ENCODE peak calls at places on chromosomes 7 and 10, in seven cellular contexts. B is naive thymus-derived CD4-positive, alpha-beta T cell; O is CD4-positive, CD25-positive, alpha-beta regulatory T cell; N is GM23248; K is mammary epithelial cell; J is fibroblast of mammary gland; Y is aorta. F is an unnamed sample.

GRCh38 chr10:79438021-79438698 is 7.3 kb downstream of the ZCCHC24 start:
- DNase-seq in Y (no peak), N (peak), J (peak), O (no peak), K (no peak), B (no peak), F (no peak)

GRCh38 chr7:131292141-131292905 is 35.4 kb upstream of the MKLN1 start:
- DNase-seq in N (peak), Y (no peak), J (peak), K (no peak), O (no peak), B (no peak), F (no peak)

GRCh38 chr7:67825356-67825755 is 828.7 kb downstream of the TYW1 start:
- DNase-seq in K (no peak), J (no peak), N (no peak), B (no peak), Y (no peak), O (no peak), F (no peak)

GRCh38 chr10:667096-667495 is 22.4 kb downstream of the DIP2C start:
- DNase-seq in K (no peak), Y (no peak), J (no peak), N (no peak), O (no peak), B (no peak), F (no peak)

GRCh38 chr7:146375155-146375554 is 258.6 kb downstream of the CNTNAP2 start:
- DNase-seq in Y (no peak), O (no peak), N (no peak), K (no peak), B (no peak), J (no peak), F (no peak)

GRCh38 chr10:4763960-4764428 is 62.0 kb upstream of the AKR1E2 start:
- DNase-seq in B (no peak), O (no peak), Y (no peak), K (peak), N (peak), J (peak), F (peak)

GRCh38 chr10:121338206-121338991 is 259.8 kb downstream of the FGFR2 start:
- DNase-seq in J (no peak), O (no peak), K (no peak), B (no peak), Y (no peak), N (no peak), F (no peak)

GRCh38 chr10:77118603-77119282 is 518.9 kb downstream of the KCNMA1 start:
- DNase-seq in J (no peak), O (no peak), K (no peak), N (no peak), B (no peak), Y (no peak), F (no peak)

GRCh38 chr10:29725133-29725720 is 90.5 kb upstream of the SVIL start:
- DNase-seq in J (no peak), Y (no peak), N (no peak), K (no peak), B (no peak), O (no peak), F (no peak)

GRCh38 chr10:116105259-116105658 is 167.7 kb downstream of the GFRA1 start:
- DNase-seq in K (no peak), O (no peak), Y (no peak), B (no peak), J (no peak), N (no peak), F (no peak)

GRCh38 chr10:126398924-126399323 is 10.6 kb upstream of the ADAM12 start:
- DNase-seq in B (no peak), K (no peak), J (no peak), O (no peak), N (peak), Y (no peak), F (no peak)

GRCh38 chr7:146575903-146576302 is 459.3 kb downstream of the CNTNAP2 start:
- DNase-seq in N (no peak), Y (no peak), O (no peak), K (no peak), B (no peak), J (no peak), F (no peak)

GRCh38 chr10:44300666-44301649 is 83.9 kb downstream of the CXCL12 start:
- DNase-seq in N (peak), J (peak), Y (no peak), K (peak), O (no peak), B (no peak), F (peak)

GRCh38 chr10:3192856-3193635 is 20.5 kb upstream of the PITRM1 start:
- DNase-seq in N (peak), O (peak), K (peak), B (peak), J (peak), Y (no peak), F (no peak)

GRCh38 chr10:101006593-101007098 is 7.0 kb downstream of the LZTS2 start:
- DNase-seq in Y (peak), K (no peak), B (no peak), N (no peak), O (no peak), J (no peak), F (no peak)

GRCh38 chr10:122054046-122055025 is 65.4 kb downstream of the TACC2 start:
- DNase-seq in N (peak), K (no peak), B (no peak), Y (peak), J (peak), O (no peak), F (no peak)

GRCh38 chr7:148715027-148715426 is 16.3 kb downstream of the CUL1 start:
- DNase-seq in K (peak), Y (no peak), O (no peak), B (no peak), J (no peak), N (no peak), F (no peak)

GRCh38 chr10:102452672-102453340 is 1.5 kb upstream of the C10orf95 start:
- DNase-seq in Y (no peak), K (peak), O (no peak), N (peak), J (peak), B (no peak), F (no peak)

GRCh38 chr10:118911361-118911760 is 118.2 kb upstream of the NANOS1 start:
- DNase-seq in O (no peak), J (peak), K (peak), N (peak), Y (no peak), B (no peak), F (no peak)

GRCh38 chr10:125057158-125058001 is 103.0 kb downstream of the CTBP2 start:
- DNase-seq in Y (peak), B (no peak), O (no peak), J (peak), N (peak), K (peak), F (peak)

GRCh38 chr10:113385021-113385975 is 167.6 kb upstream of the HABP2 start:
- DNase-seq in K (peak), Y (peak), O (peak), N (peak), J (peak), B (peak), F (peak)

GRCh38 chr10:82680688-82681087 is 805.7 kb downstream of the NRG3 start:
- DNase-seq in J (no peak), N (no peak), O (no peak), K (no peak), Y (no peak), B (no peak), F (no peak)

GRCh38 chr7:70694357-70694908 is 437.5 kb upstream of the GALNT17 start:
- DNase-seq in K (peak), O (no peak), B (no peak), Y (no peak), N (peak), J (no peak), F (no peak)

GRCh38 chr7:131921016-131921415 is 364.6 kb upstream of the PODXL start:
- DNase-seq in J (peak), K (no peak), B (no peak), O (no peak), Y (no peak), N (peak), F (no peak)

GRCh38 chr10:125881192-125881591 is at the start of gene DHX32:
- DNase-seq in J (no peak), K (no peak), N (no peak), B (no peak), Y (no peak), O (no peak), F (no peak)

GRCh38 chr7:158791133-158791532 is 38.2 kb downstream of the ESYT2 start:
- DNase-seq in N (no peak), Y (no peak), J (no peak), K (no peak), O (no peak), B (no peak), F (no peak)

GRCh38 chr7:157651366-157652160 is 314.8 kb downstream of the DNAJB6 start:
- DNase-seq in B (no peak), K (no peak), Y (no peak), J (no peak), O (no peak), N (no peak), F (no peak)

GRCh38 chr7:67913604-67914003 is 917.0 kb downstream of the TYW1 start:
- DNase-seq in O (no peak), K (no peak), Y (no peak), N (peak), J (peak), B (no peak), F (no peak)

GRCh38 chr10:25933653-25934608 is at the start of gene MYO3A:
- DNase-seq in J (no peak), K (no peak), O (no peak), B (no peak), Y (peak), N (no peak), F (no peak)

GRCh38 chr7:104836976-104837375 is 177.0 kb upstream of the KMT2E start:
- DNase-seq in N (no peak), O (no peak), K (no peak), Y (no peak), J (peak), B (no peak), F (no peak)

GRCh38 chr7:8251195-8251594 is 10.8 kb downstream of the ICA1 start:
- DNase-seq in J (peak), N (peak), K (no peak), O (no peak), Y (no peak), B (no peak), F (no peak)

GRCh38 chr10:35822316-35822715 is 180.2 kb upstream of the FZD8 start:
- DNase-seq in Y (peak), O (no peak), B (no peak), J (peak), K (peak), N (peak), F (peak)

GRCh38 chr7:94223375-94224084 is 171.2 kb upstream of the COL1A2 start:
- DNase-seq in K (peak), J (peak), O (no peak), N (peak), Y (no peak), B (no peak), F (no peak)

GRCh38 chr10:88385601-88386203 is 197.4 kb downstream of the RNLS start:
- DNase-seq in N (no peak), J (no peak), Y (no peak), B (peak), K (peak), O (peak), F (no peak)

GRCh38 chr10:88389456-88389855 is 193.7 kb downstream of the RNLS start:
- DNase-seq in K (peak), Y (no peak), N (peak), B (peak), J (peak), O (peak), F (no peak)

GRCh38 chr10:88386878-88387773 is 196.0 kb downstream of the RNLS start:
- DNase-seq in K (peak), B (peak), N (peak), J (peak), Y (no peak), O (no peak), F (peak)

GRCh38 chr10:88382699-88383098 is 200.4 kb downstream of the RNLS start:
- DNase-seq in O (no peak), N (no peak), K (no peak), Y (no peak), J (no peak), B (no peak), F (no peak)

GRCh38 chr10:88386204-88386877 is 196.8 kb downstream of the RNLS start:
- DNase-seq in J (peak), N (peak), O (no peak), B (no peak), K (peak), Y (no peak), F (no peak)
- H3K4me3 ChIP-seq in J (no peak), N (no peak), O (peak), B (peak), K (no peak), Y (peak), F (no peak)

DNA sequence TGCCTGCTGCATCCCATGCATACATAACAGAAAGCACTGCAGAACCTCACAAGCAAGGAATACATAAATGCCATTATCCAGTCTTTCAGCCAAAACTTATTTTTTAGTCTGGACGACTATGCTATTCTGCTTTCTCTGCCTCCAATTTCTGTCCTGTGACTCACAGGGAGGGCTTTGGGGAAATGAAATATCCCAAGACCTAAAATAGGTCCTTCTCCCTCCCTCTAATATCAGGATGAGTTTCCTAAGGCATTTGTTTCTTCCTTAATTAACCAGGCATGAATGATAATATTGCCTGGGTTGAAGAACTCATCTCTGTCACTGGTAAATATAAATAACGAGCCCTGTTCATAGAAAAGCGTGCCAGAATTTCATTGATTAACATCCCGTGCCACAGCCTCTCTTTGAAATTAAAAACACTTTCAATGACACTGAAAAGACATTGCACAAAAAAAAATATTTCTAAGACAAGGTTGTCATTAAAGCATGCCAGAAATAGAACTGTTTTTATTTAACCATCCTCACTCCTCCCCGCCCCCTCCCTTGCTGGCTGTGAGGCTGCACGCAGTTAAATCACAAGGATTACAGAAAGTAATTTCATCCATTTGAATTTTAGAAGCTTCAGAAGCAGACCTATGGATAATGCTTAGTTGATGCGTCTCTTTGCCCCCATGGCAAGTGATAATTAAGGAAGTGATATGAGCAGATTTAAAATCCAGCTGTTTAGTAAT is 103.0 kb upstream of the ANKRD1 start:
- DNase-seq in J (no peak), Y (no peak), O (no peak), B (no peak), K (no peak), N (no peak), F (no peak)
- H3K4me3 ChIP-seq in J (no peak), Y (no peak), O (no peak), B (no peak), K (no peak), N (no peak), F (no peak)

DNA sequence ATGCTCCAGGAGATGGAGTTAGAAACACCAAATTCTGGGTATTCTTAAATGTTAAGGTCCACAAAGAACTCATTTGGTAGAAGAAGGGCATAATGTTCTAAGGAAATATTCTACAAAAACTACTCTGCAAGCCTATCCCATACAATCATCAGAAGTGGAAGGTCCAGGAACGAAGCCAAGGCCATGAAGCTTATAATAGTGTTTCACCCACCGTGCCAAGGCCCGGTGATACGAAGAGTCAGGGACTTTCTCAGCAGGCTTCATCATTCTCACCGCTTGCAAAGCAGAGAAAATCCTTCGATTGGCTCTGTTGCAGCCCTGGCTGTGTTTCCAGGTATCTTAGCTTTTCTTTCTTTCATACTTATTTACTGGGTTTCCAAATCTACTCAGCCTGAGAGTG is 351.9 kb upstream of the CELF2 start:
- DNase-seq in J (no peak), Y (no peak), B (no peak), K (no peak), O (no peak), N (no peak), F (no peak)
- H3K4me3 ChIP-seq in J (no peak), Y (no peak), B (no peak), K (no peak), O (no peak), N (no peak), F (no peak)

DNA sequence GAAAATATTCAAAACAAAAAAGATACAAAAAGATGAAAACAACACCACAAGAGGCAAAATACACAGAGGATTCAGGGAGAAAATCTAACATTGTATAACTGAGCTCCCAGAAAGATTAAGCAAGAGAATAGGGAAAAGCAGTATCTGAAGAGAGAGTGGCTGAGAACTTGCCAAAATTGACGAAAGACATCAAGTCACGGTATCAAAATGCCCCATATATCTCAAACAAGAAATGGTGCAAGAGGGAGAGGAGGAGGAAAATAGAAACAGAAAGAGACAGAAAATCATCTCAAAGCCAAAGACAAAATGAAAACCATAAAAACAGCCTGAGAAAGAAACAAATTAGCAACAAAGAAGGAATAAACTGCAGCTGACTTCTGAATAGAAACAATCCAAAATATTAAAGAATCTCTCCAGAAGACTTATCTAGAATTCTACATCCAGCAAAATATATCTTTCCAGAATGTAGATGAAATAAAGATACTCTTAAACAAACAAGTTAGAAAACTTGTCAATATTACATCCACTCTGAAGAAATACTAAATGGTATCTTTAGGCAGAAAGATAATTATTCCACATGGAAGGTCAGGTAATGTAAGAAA is 5.5 kb downstream of the USP6NL start:
- DNase-seq in Y (no peak), B (no peak), J (no peak), K (no peak), O (no peak), N (no peak), F (no peak)
- H3K4me3 ChIP-seq in Y (no peak), B (no peak), J (no peak), K (no peak), O (no peak), N (no peak), F (no peak)

GRCh38 chr10:28676297-28676967 is 889 bp upstream of the BAMBI start:
- DNase-seq in J (no peak), O (no peak), K (no peak), N (peak), B (peak), Y (peak), F (no peak)
- H3K4me3 ChIP-seq in J (peak), O (peak), K (peak), N (peak), B (peak), Y (peak), F (peak)

F was measured in skeletal muscle cell.